ENCODE peak calls at places on chromosomes 11 and 22, in ten cellular contexts. F is psoas muscle; E is neural progenitor cell; V is pancreas; Z is suprapubic skin; T is CD8-positive, alpha-beta T cell; L is HCT116; M is ovary; N is heart right ventricle; C is tibial nerve. J is an unnamed sample. For H3K4me1 and H3K27me3, the result is how much of the 10 kb centered on the place peaks cover.

GRCh38 chr11:100849914-100850235 is 162.8 kb downstream of the ARHGAP42 start:
- DNase-seq in F (no peak), N (no peak), L (no peak), T (no peak), Z (no peak), M (no peak), V (no peak), C (no peak), E (no peak), J (no peak)

GRCh38 chr11:6607190-6607635 is 3.6 kb downstream of the ILK start:
- DNase-seq in T (no peak), C (no peak), F (no peak), Z (no peak), E (no peak), M (no peak), V (no peak), N (no peak), L (no peak), J (no peak)

GRCh38 chr11:134393638-134394037 is 18.4 kb downstream of the B3GAT1 start:
- DNase-seq in C (no peak), F (no peak), E (peak), L (peak), N (no peak), V (peak), M (no peak), T (no peak), Z (no peak), J (no peak)

GRCh38 chr11:28269621-28270020 is 161.4 kb downstream of the METTL15 start:
- DNase-seq in N (no peak), M (no peak), C (no peak), T (no peak), E (no peak), V (no peak), L (no peak), Z (no peak), F (no peak), J (no peak)

GRCh38 chr22:22835892-22836291 is 51.7 kb upstream of the IGLL5 start:
- DNase-seq in Z (no peak), V (no peak), N (no peak), F (no peak), C (no peak), L (no peak), M (no peak), T (no peak), E (no peak), J (no peak)

GRCh38 chr11:113885897-113886296 is 10.5 kb upstream of the USP28 start:
- DNase-seq in C (no peak), L (no peak), F (no peak), N (no peak), M (no peak), T (no peak), V (no peak), E (no peak), Z (no peak), J (no peak)

GRCh38 chr11:100619484-100619883 is 67.6 kb upstream of the ARHGAP42 start:
- DNase-seq in N (no peak), F (no peak), Z (no peak), T (no peak), V (no peak), E (no peak), L (no peak), C (no peak), M (no peak), J (peak)

GRCh38 chr11:96037267-96037990 is 113.5 kb upstream of the MTMR2 start:
- DNase-seq in Z (no peak), L (no peak), N (no peak), T (no peak), E (no peak), M (no peak), V (no peak), C (no peak), F (no peak), J (no peak)

DNA sequence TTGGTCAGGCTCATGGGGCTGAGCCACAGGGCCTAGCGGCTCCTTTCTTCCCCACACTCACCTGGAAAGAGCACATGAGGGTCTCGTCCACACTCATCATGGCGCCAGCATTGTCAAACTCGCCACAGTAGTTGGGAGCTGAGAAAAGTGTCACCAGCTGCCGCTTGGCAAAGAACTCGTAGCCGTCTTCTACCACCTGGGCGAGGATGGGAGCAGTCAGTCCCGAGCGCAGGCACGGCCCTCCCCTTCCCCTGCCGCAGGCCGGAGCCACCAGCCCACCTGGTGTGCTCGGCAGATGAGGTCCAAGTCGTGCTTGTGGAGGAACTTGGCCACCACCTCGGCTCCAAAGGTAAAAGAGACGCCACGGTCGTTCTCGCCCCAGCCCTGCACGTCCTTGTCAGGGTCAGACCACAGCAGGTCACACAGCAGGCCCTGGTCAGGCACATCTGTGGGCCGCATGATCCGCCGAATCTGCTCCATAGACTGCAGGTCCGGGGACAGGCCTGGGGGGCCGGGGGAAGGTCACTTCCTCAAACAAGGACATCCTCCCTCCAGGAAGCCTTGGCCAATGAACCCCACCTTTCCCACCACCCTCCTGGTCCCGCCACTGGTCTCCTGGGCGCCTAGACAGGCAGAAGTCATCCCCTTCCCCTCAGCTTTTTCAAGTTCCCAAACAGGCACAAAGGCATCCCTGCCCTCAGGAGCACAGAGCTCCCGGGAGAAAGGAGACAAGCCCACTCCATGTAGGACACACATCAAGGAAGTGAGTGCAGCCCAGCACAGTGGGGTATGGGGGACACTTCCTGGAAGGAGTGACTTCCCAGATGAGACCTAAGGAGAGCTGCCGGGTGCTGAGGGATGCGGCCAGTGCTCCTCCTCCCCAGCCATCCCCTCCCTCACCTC is 2.7 kb downstream of the PPP1CA start:
- DNase-seq in F (no peak), Z (no peak), E (no peak), N (no peak), L (no peak), M (no peak), C (no peak), V (no peak), T (no peak), J (no peak)
- H3K4me1 ChIP-seq in F (under half), Z (under half), E (under half), N (under half), L (under half), M (under half), C (half or more), V (under half), T (half or more), J (under half)

DNA sequence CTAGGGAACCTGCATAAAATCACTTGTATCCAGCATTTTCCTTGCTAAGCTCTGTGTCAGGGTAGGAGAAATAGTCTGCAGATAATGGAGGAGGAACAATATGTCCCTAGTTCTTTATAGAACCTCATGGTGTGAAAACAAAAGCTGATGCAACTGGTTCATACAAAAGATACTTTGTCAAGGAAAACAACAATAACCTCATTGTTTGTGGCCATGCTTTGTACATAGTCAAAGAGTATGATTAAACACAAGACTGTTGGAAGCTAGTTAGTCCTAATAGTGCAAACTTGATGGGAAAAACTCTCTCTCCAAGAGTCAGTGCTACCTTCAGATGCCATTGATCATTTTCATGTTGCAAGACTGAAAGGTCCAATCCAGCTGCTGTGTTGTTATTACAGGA is 20.1 kb upstream of the PLAAT2 start:
- DNase-seq in L (no peak), M (no peak), N (no peak), T (no peak), E (peak), F (no peak), V (no peak), Z (no peak), C (no peak), J (peak)
- H3K27me3 ChIP-seq in L (under half), M (under half), N (under half), T (under half), E (under half), F (under half), V (under half), Z (under half), C (under half), J (under half)

GRCh38 chr11:8767466-8768142 is 85.0 kb downstream of the RPL27A start:
- DNase-seq in L (no peak), T (no peak), E (no peak), F (no peak), V (no peak), M (no peak), N (no peak), C (no peak), Z (no peak), J (no peak)

GRCh38 chr11:8765294-8765693 is 82.7 kb downstream of the RPL27A start:
- DNase-seq in F (no peak), M (no peak), V (no peak), E (no peak), C (no peak), Z (no peak), T (no peak), L (no peak), N (no peak), J (no peak)

GRCh38 chr11:8766993-8767374 is 84.4 kb downstream of the RPL27A start:
- DNase-seq in E (no peak), F (no peak), C (no peak), T (no peak), Z (no peak), M (no peak), L (no peak), N (no peak), V (no peak), J (no peak)

GRCh38 chr11:8768625-8769333 is 86.2 kb downstream of the RPL27A start:
- DNase-seq in N (peak), F (no peak), T (no peak), E (no peak), M (no peak), C (no peak), L (peak), Z (no peak), V (no peak), J (no peak)

GRCh38 chr11:8766043-8766992 is 83.7 kb downstream of the RPL27A start:
- DNase-seq in E (peak), T (no peak), L (no peak), C (no peak), N (no peak), Z (no peak), F (no peak), V (no peak), M (no peak), J (no peak)
- TF ChIP-seq CTCF in E (peak), T (no peak), L (no peak), C (no peak), N (no peak), Z (no peak), F (no peak), V (no peak), M (no peak), J (no peak)

DNA sequence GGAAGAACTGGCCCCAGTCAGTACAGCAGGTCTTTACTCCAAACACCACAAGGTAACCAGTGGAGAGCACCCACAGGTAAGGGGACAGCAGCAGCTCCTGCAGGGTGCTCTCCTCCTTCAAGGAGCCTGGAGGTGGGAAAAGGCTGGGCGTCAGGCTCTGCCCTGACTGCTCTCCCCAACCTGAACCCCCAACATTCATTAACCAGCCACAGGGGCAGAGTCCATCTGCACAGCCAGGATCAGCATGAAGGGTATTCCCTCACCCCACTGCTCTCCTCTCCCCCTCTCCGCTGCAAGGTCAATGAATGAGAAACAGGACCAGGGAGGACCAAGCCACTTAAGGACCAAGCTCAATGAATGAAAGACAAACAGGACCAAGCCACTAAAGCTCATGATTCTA is 3.7 kb downstream of the SLC37A4 start:
- DNase-seq in M (no peak), E (no peak), T (no peak), V (peak), Z (no peak), L (no peak), N (no peak), C (no peak), F (no peak), J (no peak)
- H3K4me1 ChIP-seq in M (under half), E (under half), T (under half), V (under half), Z (under half), L (under half), N (under half), C (half or more), F (half or more), J (under half)

DNA sequence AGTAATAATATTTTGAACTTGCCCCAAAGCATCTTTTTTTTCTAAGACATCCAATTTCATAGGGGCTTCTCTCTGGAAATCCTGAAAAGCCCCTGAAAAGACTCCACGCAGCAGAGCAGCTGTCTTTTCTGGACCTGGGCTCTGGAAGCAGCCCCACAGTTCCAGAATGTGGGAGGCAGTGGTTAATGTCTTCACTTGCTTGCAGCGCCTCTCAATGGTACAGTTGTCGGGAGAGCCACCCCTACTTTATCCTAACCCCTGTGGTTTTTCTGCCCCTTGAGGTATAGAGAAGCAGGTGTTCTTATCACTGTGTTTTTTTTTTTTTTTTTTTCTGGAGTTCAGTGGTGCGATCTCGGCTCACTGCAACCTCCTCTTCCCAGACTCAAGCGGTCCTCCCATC is 83.3 kb upstream of the SORL1-AS1 start:
- DNase-seq in L (no peak), N (no peak), C (no peak), Z (no peak), V (no peak), M (no peak), T (no peak), E (no peak), F (no peak), J (no peak)
- H3K27me3 ChIP-seq in L (under half), N (under half), C (under half), Z (under half), V (under half), M (under half), T (under half), E (under half), F (under half), J (under half)

GRCh38 chr11:130390071-130390758 is 38.2 kb downstream of the ADAMTS8 start:
- DNase-seq in C (peak), V (no peak), N (no peak), E (no peak), Z (no peak), M (no peak), L (peak), T (no peak), F (no peak), J (peak)
- TF ChIP-seq CTCF in C (peak), V (no peak), N (peak), E (peak), Z (no peak), M (no peak), L (peak), T (no peak), F (peak), J (peak)

GRCh38 chr11:44776840-44777536 is 50.2 kb downstream of the TSPAN18 start:
- DNase-seq in Z (peak), T (no peak), E (no peak), M (no peak), N (no peak), F (no peak), V (no peak), C (no peak), L (no peak), J (no peak)
- H3K4me1 ChIP-seq in Z (under half), T (under half), E (under half), M (under half), N (under half), F (under half), V (under half), C (under half), L (under half), J (under half)